ENCODE peak calls at places on chromosomes 6 and 20, in ten cellular contexts. One of them, this sample, is unnamed. For H3K4me1 and H3K9me3, the result is how much of the 10 kb centered on the place peaks cover.

GRCh38 chr6:135162678-135163439 is 18.2 kb upstream of the MYB start:
- DNase-seq in CD8-positive, alpha-beta memory T cell: peak
- DNase-seq in upper lobe of right lung: no peak
- DNase-seq in H1: peak
- DNase-seq in heart left ventricle: no peak
- DNase-seq in Karpas-422: peak
- DNase-seq in tibial artery: no peak
- DNase-seq in fibroblast of lung: no peak
- DNase-seq in IMR-90: no peak
- DNase-seq in K562: peak
- DNase-seq in this sample: no peak

GRCh38 chr6:105596284-105596755 is 193.4 kb upstream of the PREP start:
- DNase-seq in fibroblast of lung: peak
- DNase-seq in heart left ventricle: no peak
- DNase-seq in H1: no peak
- DNase-seq in K562: no peak
- DNase-seq in Karpas-422: no peak
- DNase-seq in tibial artery: no peak
- DNase-seq in upper lobe of right lung: no peak
- DNase-seq in IMR-90: peak
- DNase-seq in CD8-positive, alpha-beta memory T cell: no peak
- DNase-seq in this sample: no peak

GRCh38 chr6:154942770-154943169 is 52.3 kb upstream of the TIAM2 start:
- DNase-seq in IMR-90: no peak
- DNase-seq in H1: no peak
- DNase-seq in K562: no peak
- DNase-seq in upper lobe of right lung: no peak
- DNase-seq in tibial artery: no peak
- DNase-seq in heart left ventricle: no peak
- DNase-seq in fibroblast of lung: no peak
- DNase-seq in Karpas-422: no peak
- DNase-seq in CD8-positive, alpha-beta memory T cell: no peak
- DNase-seq in this sample: no peak

GRCh38 chr20:56465997-56466396 is 2.4 kb upstream of the RTF2 start:
- DNase-seq in upper lobe of right lung: no peak
- DNase-seq in K562: peak
- DNase-seq in heart left ventricle: no peak
- DNase-seq in IMR-90: no peak
- DNase-seq in fibroblast of lung: no peak
- DNase-seq in H1: no peak
- DNase-seq in tibial artery: no peak
- DNase-seq in Karpas-422: peak
- DNase-seq in CD8-positive, alpha-beta memory T cell: no peak
- DNase-seq in this sample: no peak

GRCh38 chr6:3797231-3798200 is 46.0 kb upstream of the PXDC1 start:
- DNase-seq in K562: no peak
- DNase-seq in CD8-positive, alpha-beta memory T cell: no peak
- DNase-seq in fibroblast of lung: peak
- DNase-seq in IMR-90: peak
- DNase-seq in upper lobe of right lung: no peak
- DNase-seq in Karpas-422: no peak
- DNase-seq in H1: no peak
- DNase-seq in heart left ventricle: no peak
- DNase-seq in tibial artery: no peak
- DNase-seq in this sample: no peak

GRCh38 chr20:61926796-61927192 is 138.9 kb downstream of the TAF4 start:
- DNase-seq in Karpas-422: no peak
- DNase-seq in heart left ventricle: no peak
- DNase-seq in IMR-90: no peak
- DNase-seq in H1: no peak
- DNase-seq in K562: no peak
- DNase-seq in fibroblast of lung: no peak
- DNase-seq in tibial artery: peak
- DNase-seq in upper lobe of right lung: no peak
- DNase-seq in CD8-positive, alpha-beta memory T cell: peak
- DNase-seq in this sample: no peak

GRCh38 chr6:103872219-103872618 is 987.5 kb downstream of the HACE1 start:
- DNase-seq in fibroblast of lung: no peak
- DNase-seq in tibial artery: no peak
- DNase-seq in CD8-positive, alpha-beta memory T cell: no peak
- DNase-seq in IMR-90: no peak
- DNase-seq in heart left ventricle: no peak
- DNase-seq in K562: no peak
- DNase-seq in upper lobe of right lung: no peak
- DNase-seq in H1: no peak
- DNase-seq in Karpas-422: no peak
- DNase-seq in this sample: no peak

GRCh38 chr6:4914412-4915159 is 89.3 kb downstream of the RPP40 start:
- DNase-seq in Karpas-422: no peak
- DNase-seq in upper lobe of right lung: no peak
- DNase-seq in fibroblast of lung: peak
- DNase-seq in K562: no peak
- DNase-seq in tibial artery: no peak
- DNase-seq in CD8-positive, alpha-beta memory T cell: no peak
- DNase-seq in IMR-90: peak
- DNase-seq in heart left ventricle: no peak
- DNase-seq in H1: no peak
- DNase-seq in this sample: no peak

GRCh38 chr6:160428069-160428430 is 79.9 kb downstream of the SLC22A3 start:
- DNase-seq in H1: no peak
- DNase-seq in CD8-positive, alpha-beta memory T cell: no peak
- DNase-seq in fibroblast of lung: peak
- DNase-seq in Karpas-422: no peak
- DNase-seq in K562: no peak
- DNase-seq in heart left ventricle: peak
- DNase-seq in IMR-90: no peak
- DNase-seq in tibial artery: peak
- DNase-seq in upper lobe of right lung: no peak
- DNase-seq in this sample: peak

GRCh38 chr6:15987569-15987968 is 141.3 kb upstream of the MYLIP start:
- DNase-seq in IMR-90: peak
- DNase-seq in fibroblast of lung: peak
- DNase-seq in H1: no peak
- DNase-seq in Karpas-422: no peak
- DNase-seq in upper lobe of right lung: no peak
- DNase-seq in tibial artery: no peak
- DNase-seq in heart left ventricle: no peak
- DNase-seq in K562: peak
- DNase-seq in CD8-positive, alpha-beta memory T cell: no peak
- DNase-seq in this sample: no peak

GRCh38 chr20:45892049-45892816 is 1.1 kb downstream of the CTSA start:
- DNase-seq in H1: no peak
- DNase-seq in tibial artery: no peak
- DNase-seq in Karpas-422: no peak
- DNase-seq in IMR-90: peak
- DNase-seq in heart left ventricle: no peak
- DNase-seq in upper lobe of right lung: no peak
- DNase-seq in CD8-positive, alpha-beta memory T cell: no peak
- DNase-seq in K562: peak
- DNase-seq in fibroblast of lung: no peak
- DNase-seq in this sample: no peak

GRCh38 chr6:36731622-36732310 is 34.1 kb downstream of the RAB44 start:
- DNase-seq in CD8-positive, alpha-beta memory T cell: no peak
- DNase-seq in upper lobe of right lung: no peak
- DNase-seq in H1: no peak
- DNase-seq in tibial artery: no peak
- DNase-seq in IMR-90: no peak
- DNase-seq in heart left ventricle: no peak
- DNase-seq in fibroblast of lung: no peak
- DNase-seq in K562: peak
- DNase-seq in Karpas-422: no peak
- DNase-seq in this sample: no peak

GRCh38 chr6:2744206-2744771 is 6.4 kb downstream of the MYLK4 start:
- DNase-seq in CD8-positive, alpha-beta memory T cell: no peak
- DNase-seq in IMR-90: no peak
- DNase-seq in tibial artery: no peak
- DNase-seq in upper lobe of right lung: no peak
- DNase-seq in K562: no peak
- DNase-seq in Karpas-422: no peak
- DNase-seq in H1: no peak
- DNase-seq in fibroblast of lung: peak
- DNase-seq in heart left ventricle: peak
- DNase-seq in this sample: no peak

GRCh38 chr6:104754788-104755409 is 104.8 kb downstream of the HACE1 start:
- DNase-seq in tibial artery: no peak
- DNase-seq in heart left ventricle: no peak
- DNase-seq in Karpas-422: no peak
- DNase-seq in CD8-positive, alpha-beta memory T cell: no peak
- DNase-seq in H1: no peak
- DNase-seq in IMR-90: no peak
- DNase-seq in upper lobe of right lung: no peak
- DNase-seq in fibroblast of lung: peak
- DNase-seq in K562: no peak
- DNase-seq in this sample: no peak

GRCh38 chr6:111837641-111838500 is 35.4 kb downstream of the FYN start:
- DNase-seq in H1: no peak
- DNase-seq in tibial artery: no peak
- DNase-seq in upper lobe of right lung: no peak
- DNase-seq in fibroblast of lung: no peak
- DNase-seq in heart left ventricle: no peak
- DNase-seq in K562: no peak
- DNase-seq in CD8-positive, alpha-beta memory T cell: peak
- DNase-seq in IMR-90: no peak
- DNase-seq in Karpas-422: no peak
- DNase-seq in this sample: no peak

GRCh38 chr6:14241255-14242070 is 123.9 kb downstream of the CD83 start:
- DNase-seq in H1: peak
- DNase-seq in upper lobe of right lung: no peak
- DNase-seq in IMR-90: no peak
- DNase-seq in tibial artery: no peak
- DNase-seq in Karpas-422: no peak
- DNase-seq in K562: no peak
- DNase-seq in heart left ventricle: no peak
- DNase-seq in fibroblast of lung: no peak
- DNase-seq in CD8-positive, alpha-beta memory T cell: no peak
- DNase-seq in this sample: no peak

GRCh38 chr6:24720131-24720603 is 1.2 kb upstream of the C6orf62 start:
- DNase-seq in K562: peak
- DNase-seq in CD8-positive, alpha-beta memory T cell: peak
- DNase-seq in IMR-90: peak
- DNase-seq in tibial artery: peak
- DNase-seq in H1: no peak
- DNase-seq in upper lobe of right lung: peak
- DNase-seq in heart left ventricle: peak
- DNase-seq in fibroblast of lung: peak
- DNase-seq in Karpas-422: peak
- DNase-seq in this sample: peak

GRCh38 chr6:140542858-140543257 is 1168.4 kb upstream of the CITED2 start:
- DNase-seq in CD8-positive, alpha-beta memory T cell: no peak
- DNase-seq in upper lobe of right lung: no peak
- DNase-seq in K562: no peak
- DNase-seq in H1: no peak
- DNase-seq in tibial artery: no peak
- DNase-seq in Karpas-422: no peak
- DNase-seq in IMR-90: no peak
- DNase-seq in fibroblast of lung: no peak
- DNase-seq in heart left ventricle: no peak
- DNase-seq in this sample: no peak

GRCh38 chr6:135692426-135692825 is 159.1 kb upstream of the PDE7B start:
- DNase-seq in K562: no peak
- DNase-seq in tibial artery: no peak
- DNase-seq in H1: no peak
- DNase-seq in Karpas-422: no peak
- DNase-seq in upper lobe of right lung: no peak
- DNase-seq in fibroblast of lung: no peak
- DNase-seq in CD8-positive, alpha-beta memory T cell: no peak
- DNase-seq in heart left ventricle: no peak
- DNase-seq in IMR-90: no peak
- DNase-seq in this sample: no peak

GRCh38 chr20:44724423-44725091 is 9.4 kb downstream of the CCN5 start:
- DNase-seq in upper lobe of right lung: no peak
- DNase-seq in IMR-90: no peak
- DNase-seq in fibroblast of lung: no peak
- DNase-seq in K562: no peak
- DNase-seq in CD8-positive, alpha-beta memory T cell: no peak
- DNase-seq in H1: no peak
- DNase-seq in heart left ventricle: no peak
- DNase-seq in tibial artery: no peak
- DNase-seq in Karpas-422: no peak
- DNase-seq in this sample: no peak
- H3K4me1 ChIP-seq in upper lobe of right lung: under half
- H3K4me1 ChIP-seq in IMR-90: under half
- H3K4me1 ChIP-seq in fibroblast of lung: under half
- H3K4me1 ChIP-seq in K562: under half
- H3K4me1 ChIP-seq in CD8-positive, alpha-beta memory T cell: under half
- H3K4me1 ChIP-seq in H1: under half
- H3K4me1 ChIP-seq in heart left ventricle: under half
- H3K4me1 ChIP-seq in tibial artery: under half
- H3K4me1 ChIP-seq in Karpas-422: under half
- H3K4me1 ChIP-seq in this sample: under half

GRCh38 chr6:137181876-137182653 is 8.6 kb upstream of the IL22RA2 start:
- DNase-seq in CD8-positive, alpha-beta memory T cell: no peak
- DNase-seq in tibial artery: no peak
- DNase-seq in IMR-90: no peak
- DNase-seq in heart left ventricle: no peak
- DNase-seq in fibroblast of lung: no peak
- DNase-seq in Karpas-422: no peak
- DNase-seq in H1: no peak
- DNase-seq in upper lobe of right lung: no peak
- DNase-seq in K562: no peak
- DNase-seq in this sample: no peak
- H3K9me3 ChIP-seq in CD8-positive, alpha-beta memory T cell: under half
- H3K9me3 ChIP-seq in tibial artery: under half
- H3K9me3 ChIP-seq in IMR-90: under half
- H3K9me3 ChIP-seq in heart left ventricle: under half
- H3K9me3 ChIP-seq in fibroblast of lung: under half
- H3K9me3 ChIP-seq in Karpas-422: under half
- H3K9me3 ChIP-seq in H1: half or more
- H3K9me3 ChIP-seq in upper lobe of right lung: under half
- H3K9me3 ChIP-seq in K562: under half
- H3K9me3 ChIP-seq in this sample: under half

GRCh38 chr6:125104425-125104824 is 49.1 kb upstream of the TPD52L1 start:
- DNase-seq in fibroblast of lung: peak
- DNase-seq in IMR-90: peak
- DNase-seq in heart left ventricle: no peak
- DNase-seq in upper lobe of right lung: no peak
- DNase-seq in CD8-positive, alpha-beta memory T cell: no peak
- DNase-seq in K562: peak
- DNase-seq in Karpas-422: no peak
- DNase-seq in H1: no peak
- DNase-seq in tibial artery: no peak
- DNase-seq in this sample: no peak
- H3K4me1 ChIP-seq in fibroblast of lung: under half
- H3K4me1 ChIP-seq in IMR-90: under half
- H3K4me1 ChIP-seq in heart left ventricle: under half
- H3K4me1 ChIP-seq in upper lobe of right lung: under half
- H3K4me1 ChIP-seq in CD8-positive, alpha-beta memory T cell: under half
- H3K4me1 ChIP-seq in K562: under half
- H3K4me1 ChIP-seq in Karpas-422: under half
- H3K4me1 ChIP-seq in H1: under half
- H3K4me1 ChIP-seq in tibial artery: under half
- H3K4me1 ChIP-seq in this sample: under half

DNA sequence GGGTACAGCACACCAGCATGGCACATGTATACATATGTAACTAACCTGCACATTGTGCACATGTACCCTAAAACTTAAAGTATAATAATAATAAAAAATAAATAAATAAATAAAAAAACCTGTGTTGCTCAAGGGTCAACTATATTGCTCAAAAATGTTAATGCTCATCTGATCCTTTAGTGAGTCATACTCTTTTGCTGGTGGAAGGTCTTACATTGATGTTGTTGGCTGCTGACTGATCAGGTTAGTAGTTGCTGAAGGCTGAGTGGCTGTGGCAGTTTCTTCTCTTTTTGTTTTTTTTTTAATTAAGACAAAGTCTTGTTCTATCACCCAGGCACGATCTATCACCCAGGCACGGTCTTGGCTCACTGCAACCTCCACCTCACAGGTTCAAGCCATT is 29.6 kb upstream of the SMIM26 start:
- DNase-seq in fibroblast of lung: peak
- DNase-seq in Karpas-422: no peak
- DNase-seq in IMR-90: peak
- DNase-seq in heart left ventricle: no peak
- DNase-seq in tibial artery: no peak
- DNase-seq in K562: no peak
- DNase-seq in H1: no peak
- DNase-seq in upper lobe of right lung: no peak
- DNase-seq in CD8-positive, alpha-beta memory T cell: no peak
- DNase-seq in this sample: no peak
- H3K9me3 ChIP-seq in fibroblast of lung: under half
- H3K9me3 ChIP-seq in Karpas-422: under half
- H3K9me3 ChIP-seq in IMR-90: under half
- H3K9me3 ChIP-seq in heart left ventricle: under half
- H3K9me3 ChIP-seq in tibial artery: under half
- H3K9me3 ChIP-seq in K562: under half
- H3K9me3 ChIP-seq in H1: under half
- H3K9me3 ChIP-seq in upper lobe of right lung: under half
- H3K9me3 ChIP-seq in CD8-positive, alpha-beta memory T cell: under half
- H3K9me3 ChIP-seq in this sample: under half